ENCODE peak calls at places on chromosomes 3 and 15, in six cellular contexts. A is A549, C is GM12878, E is K562, H is HepG2, W is endothelial cell of umbilical vein. P is an unnamed sample.

GRCh38 chr3:114646521-114646920 is 352.7 kb downstream of the TIGIT start:
- DNase-seq in H (no peak), W (no peak), C (no peak), A (no peak), E (no peak), P (no peak)

GRCh38 chr3:188941103-188941502 is 230.7 kb upstream of the TPRG1 start:
- DNase-seq in C (no peak), W (no peak), A (no peak), H (no peak), E (no peak), P (peak; percentile 22)

GRCh38 chr3:98877132-98877531 is 24.4 kb downstream of the DCBLD2 start:
- DNase-seq in W (no peak), E (no peak), C (no peak), H (no peak), A (no peak), P (no peak)

GRCh38 chr15:43749690-43750345 is 3.6 kb downstream of the PDIA3 start:
- DNase-seq in C (peak; percentile 78), H (no peak), E (no peak), A (no peak), W (no peak), P (peak; percentile 33)

GRCh38 chr3:43231276-43232000 is 54.9 kb upstream of the SNRK start:
- DNase-seq in W (no peak), C (no peak), A (no peak), E (no peak), H (no peak), P (no peak)

GRCh38 chr3:130576571-130577266 is 59.7 kb downstream of the COL6A6 start:
- DNase-seq in H (no peak), A (no peak), C (no peak), W (no peak), E (no peak), P (no peak)

GRCh38 chr3:194941360-194941955 is 255.8 kb downstream of the FAM43A start:
- DNase-seq in C (no peak), A (no peak), E (no peak), W (no peak), H (no peak), P (no peak)

GRCh38 chr3:38343797-38344594 is 2.6 kb upstream of the XYLB start:
- DNase-seq in W (no peak), C (no peak), H (no peak), A (no peak), E (no peak), P (peak; percentile 30)

GRCh38 chr15:57634290-57634689 is 42.6 kb downstream of the MYZAP start:
- DNase-seq in E (no peak), H (no peak), C (no peak), W (no peak), A (no peak), P (no peak)

GRCh38 chr3:9280477-9281219 is 31.2 kb upstream of the SRGAP3 start:
- DNase-seq in W (no peak), H (no peak), C (no peak), E (no peak), A (no peak), P (no peak)

GRCh38 chr3:177832862-177833261 is 635.6 kb upstream of the TBL1XR1 start:
- DNase-seq in H (no peak), C (no peak), E (no peak), W (no peak), A (no peak), P (no peak)

GRCh38 chr15:28991236-28992171 is 105.7 kb downstream of the APBA2 start:
- DNase-seq in W (no peak), C (no peak), H (no peak), E (no peak), A (no peak), P (no peak)

GRCh38 chr15:65368300-65368617 is 9.5 kb downstream of the IGDCC3 start:
- DNase-seq in W (no peak), A (no peak), E (no peak), H (no peak), C (no peak), P (no peak)

GRCh38 chr3:126555795-126556636 is 2.7 kb downstream of the C3orf22 start:
- DNase-seq in A (no peak), W (no peak), H (no peak), E (no peak), C (no peak), P (no peak)

GRCh38 chr3:154427685-154428291 is 2.2 kb downstream of the GPR149 start:
- DNase-seq in W (no peak), A (no peak), E (no peak), H (no peak), C (no peak), P (no peak)
- TF ChIP-seq MYC in W (no peak), A (no peak), E (no peak), H (no peak), C (no peak), P (no peak)

GRCh38 chr15:59388670-59389069 is 16.0 kb upstream of the MYO1E start:
- DNase-seq in H (no peak), A (peak; percentile 53), E (no peak), C (no peak), W (peak; percentile 11), P (peak; percentile 34)

GRCh38 chr15:59380902-59381610 is 8.4 kb upstream of the MYO1E start:
- DNase-seq in E (no peak), A (no peak), C (no peak), W (no peak), H (no peak), P (no peak)

GRCh38 chr15:59379524-59379923 is 6.9 kb upstream of the MYO1E start:
- DNase-seq in H (no peak), A (no peak), W (no peak), E (no peak), C (no peak), P (no peak)

GRCh38 chr15:59378855-59379254 is 6.2 kb upstream of the MYO1E start:
- DNase-seq in H (no peak), E (no peak), A (no peak), C (no peak), W (no peak), P (no peak)

DNA sequence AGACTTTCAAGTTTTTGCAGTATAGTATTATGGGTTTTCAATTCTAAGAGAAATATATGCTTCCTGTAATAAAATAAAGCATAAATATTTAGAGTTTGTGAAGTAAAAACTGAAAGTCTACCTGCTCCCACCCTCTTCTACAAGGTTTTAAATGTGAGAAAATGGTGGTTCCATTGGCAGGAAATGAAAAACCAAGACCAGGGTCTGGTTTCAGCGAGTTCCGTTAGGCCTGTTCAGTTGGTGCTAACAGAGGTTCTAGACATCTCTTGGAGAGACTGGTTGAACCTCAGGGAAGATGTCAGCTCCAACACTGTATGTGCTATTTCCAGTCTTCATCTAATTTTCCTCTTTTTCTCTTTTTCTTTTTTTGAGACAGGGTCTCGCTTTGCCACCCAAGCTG is 11.8 kb upstream of the MYO1E start:
- DNase-seq in A (no peak), W (no peak), H (no peak), E (no peak), C (no peak), P (no peak)
- TF ChIP-seq MYC in A (no peak), W (no peak), H (no peak), E (no peak), C (no peak), P (no peak)

GRCh38 chr3:184531580-184532290 is 29.9 kb upstream of the EPHB3 start:
- DNase-seq in W (peak; percentile 41), A (no peak), H (no peak), C (no peak), E (no peak), P (peak; percentile 28)

GRCh38 chr3:184523825-184524615 is 37.6 kb upstream of the EPHB3 start:
- DNase-seq in C (no peak), H (no peak), A (peak; percentile 31), W (peak; percentile 44), E (peak; percentile 40), P (peak; percentile 76)

GRCh38 chr3:184524981-184525336 is 36.6 kb upstream of the EPHB3 start:
- DNase-seq in W (no peak), A (no peak), H (no peak), C (no peak), E (no peak), P (peak; percentile 54)

GRCh38 chr3:184525337-184526157 is 36.0 kb upstream of the EPHB3 start:
- DNase-seq in A (no peak), E (no peak), W (no peak), C (no peak), H (no peak), P (no peak)

GRCh38 chr3:184526158-184526483 is 35.5 kb upstream of the EPHB3 start:
- DNase-seq in E (no peak), W (no peak), C (no peak), H (no peak), A (no peak), P (no peak)
- TF ChIP-seq MYC in E (no peak), W (no peak), C (no peak), H (no peak), A (no peak), P (no peak)

DNA sequence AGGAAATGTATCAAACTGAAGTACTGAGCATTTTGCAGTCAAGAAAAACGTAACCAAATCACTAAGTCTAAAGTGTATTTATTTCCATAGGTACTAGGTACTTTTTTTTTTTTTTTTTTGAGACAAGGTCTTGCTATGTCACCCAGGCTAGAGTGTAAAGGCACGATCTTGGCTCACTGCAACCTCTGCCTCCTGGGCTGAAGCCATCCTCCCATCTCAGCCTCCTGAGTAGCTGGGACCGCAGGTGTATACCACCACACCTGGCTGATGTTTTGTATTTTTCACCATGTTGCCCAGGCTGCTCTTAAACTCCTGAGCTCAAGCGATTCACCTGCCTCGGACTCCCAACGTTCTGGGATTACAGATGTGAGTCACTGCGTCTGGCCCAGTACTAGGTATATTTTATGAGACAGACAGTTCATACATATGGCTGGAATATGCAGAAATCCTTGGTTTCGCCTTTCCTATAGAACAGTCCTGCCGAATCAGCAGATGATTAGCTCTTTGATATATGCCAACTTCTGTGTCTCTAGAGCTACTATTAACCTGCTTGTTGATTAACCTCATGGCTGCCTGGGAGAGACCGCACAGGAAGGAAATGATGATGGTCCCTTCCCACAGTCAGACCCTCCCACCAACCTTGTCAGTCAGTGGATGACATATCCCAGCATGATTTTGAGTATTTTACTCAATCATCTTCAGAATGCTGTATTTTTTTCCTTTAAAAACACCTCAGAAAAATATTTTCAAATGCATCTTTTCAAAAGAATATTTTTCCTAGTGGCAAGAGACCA is 32.3 kb downstream of the TMOD3 start:
- DNase-seq in A (no peak), W (peak; percentile 67), C (no peak), E (no peak), H (no peak), P (peak; percentile 46)
- TF ChIP-seq MYC in A (no peak), W (no peak), C (no peak), E (no peak), H (no peak), P (no peak)

P was measured in NB4.